ENCODE peak calls at places on chromosomes 1 and 21, in seven cellular contexts. M is PC-9, O is heart right ventricle, T is lung, L is cardiac muscle cell, K is heart left ventricle, D is RWPE2. X is an unnamed sample.

GRCh38 chr1:245215071-245215470 is 60.3 kb downstream of the KIF26B start:
- DNase-seq in M (no peak), K (no peak), T (no peak), D (no peak), O (no peak), L (no peak), X (no peak)

GRCh38 chr1:19205845-19206244 is 4.2 kb downstream of the UBR4 start:
- DNase-seq in M (no peak), L (no peak), K (no peak), D (no peak), O (no peak), T (no peak), X (no peak)

GRCh38 chr1:176602388-176603004 is 139.5 kb downstream of the PAPPA2 start:
- DNase-seq in L (peak; percentile 42), T (no peak), D (no peak), K (no peak), M (no peak), O (no peak), X (no peak)

GRCh38 chr1:180158149-180159147 is 3.8 kb downstream of the QSOX1 start:
- DNase-seq in O (no peak), D (no peak), K (no peak), T (no peak), M (no peak), L (no peak), X (no peak)

GRCh38 chr1:21284206-21285137 is 5.8 kb downstream of the ECE1 start:
- DNase-seq in K (no peak), O (no peak), D (no peak), M (no peak), L (no peak), T (no peak), X (no peak)

GRCh38 chr1:87712261-87712674 is 383.6 kb downstream of the LMO4 start:
- DNase-seq in L (no peak), T (no peak), M (no peak), K (no peak), D (no peak), O (no peak), X (no peak)

GRCh38 chr1:205137901-205138300 is 16.1 kb upstream of the RBBP5 start:
- DNase-seq in L (no peak), T (no peak), O (no peak), D (no peak), K (no peak), M (no peak), X (no peak)

GRCh38 chr1:40650075-40650474 is 15.4 kb downstream of the RIMS3 start:
- DNase-seq in O (no peak), T (no peak), K (peak; percentile 37), M (no peak), D (no peak), L (peak; percentile 44), X (no peak)

GRCh38 chr1:68904472-68904871 is 407.6 kb upstream of the DEPDC1 start:
- DNase-seq in M (no peak), T (no peak), D (no peak), K (no peak), L (no peak), O (no peak), X (no peak)

GRCh38 chr1:110916669-110917306 is 43.8 kb downstream of the CD53 start:
- DNase-seq in L (no peak), D (no peak), T (no peak), K (no peak), M (peak; percentile 88), O (no peak), X (no peak)

GRCh38 chr1:178031856-178032320 is 62.0 kb upstream of the RASAL2 start:
- DNase-seq in D (peak; percentile 67), M (peak; percentile 87), L (peak; percentile 84), O (peak; percentile 95), T (peak; percentile 87), K (peak; percentile 90), X (peak; percentile 87)

GRCh38 chr1:48177257-48177656 is 45.3 kb upstream of the SLC5A9 start:
- DNase-seq in T (no peak), M (no peak), L (no peak), K (no peak), D (no peak), O (no peak), X (no peak)

GRCh38 chr1:87451229-87451900 is 122.7 kb downstream of the LMO4 start:
- DNase-seq in K (no peak), M (no peak), L (no peak), O (no peak), T (no peak), D (no peak), X (peak; percentile 7)

GRCh38 chr1:236320671-236321070 is 38.9 kb upstream of the ERO1B start:
- DNase-seq in O (no peak), D (no peak), K (no peak), T (no peak), L (no peak), M (no peak), X (no peak)

GRCh38 chr1:159906960-159907359 is 7.0 kb upstream of the CFAP45 start:
- DNase-seq in L (no peak), M (peak; percentile 64), D (no peak), O (no peak), K (no peak), T (no peak), X (no peak)

GRCh38 chr1:68442822-68443556 is 6.8 kb downstream of the RPE65 start:
- DNase-seq in O (peak; percentile 32), L (peak; percentile 53), K (no peak), T (no peak), M (peak; percentile 55), D (peak; percentile 52), X (peak; percentile 36)

GRCh38 chr1:100349276-100349675 is 3.0 kb upstream of the CDC14A start:
- DNase-seq in T (no peak), M (peak; percentile 10), K (no peak), O (no peak), L (no peak), D (no peak), X (no peak)

GRCh38 chr21:27703806-27704205 is 736.9 kb upstream of the ADAMTS5 start:
- DNase-seq in O (no peak), D (no peak), K (no peak), T (no peak), L (no peak), M (no peak), X (no peak)

GRCh38 chr21:27695246-27695645 is 728.4 kb upstream of the ADAMTS5 start:
- DNase-seq in O (no peak), M (no peak), L (no peak), K (no peak), T (no peak), D (no peak), X (no peak)

GRCh38 chr21:27704567-27705166 is 737.8 kb upstream of the ADAMTS5 start:
- DNase-seq in L (no peak), D (no peak), O (no peak), M (no peak), K (no peak), T (no peak), X (no peak)

DNA sequence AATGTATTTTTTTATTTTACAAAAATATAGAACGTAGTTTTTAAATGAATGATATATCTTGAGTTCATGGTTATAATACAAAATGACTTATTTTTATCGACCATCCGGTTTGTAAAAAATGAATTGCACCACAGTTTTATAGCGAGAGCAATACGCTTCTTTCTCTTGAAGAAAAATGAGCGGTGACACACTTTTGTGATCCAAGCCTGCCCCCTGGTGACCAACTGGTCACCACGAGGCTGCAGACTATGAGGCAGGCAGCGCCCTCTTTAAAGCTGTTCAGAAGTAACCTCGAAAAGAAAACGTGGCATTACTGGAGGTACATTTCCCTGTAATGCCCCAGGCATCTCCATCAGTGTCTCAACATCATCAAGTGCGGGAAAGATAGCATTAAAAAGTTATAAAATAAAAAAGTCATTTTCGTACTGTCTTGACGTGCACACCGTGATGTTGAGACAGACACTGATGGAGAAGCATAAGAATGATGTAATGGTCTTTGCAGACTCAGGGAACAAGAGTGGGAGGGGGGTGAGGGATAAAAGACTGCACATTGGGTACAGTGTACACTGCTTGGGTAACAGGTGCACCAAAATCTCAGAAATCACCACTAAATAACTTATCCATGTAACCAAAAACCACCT is 734.2 kb upstream of the ADAMTS5 start:
- DNase-seq in D (peak; percentile 58), K (peak; percentile 82), O (peak; percentile 88), L (peak; percentile 87), T (peak; percentile 71), M (peak; percentile 52), X (peak; percentile 75)
- TF ChIP-seq CTCF in D (peak; percentile 90), K (peak; percentile 82), O (peak; percentile 84), L (peak; percentile 86), T (peak; percentile 66), M (peak; percentile 80), X (peak; percentile 86)

GRCh38 chr1:33306561-33307493 is 14.1 kb downstream of the A3GALT2 start:
- DNase-seq in K (peak; percentile 49), D (no peak), M (no peak), O (no peak), L (no peak), T (no peak), X (no peak)
- H3K4me3 ChIP-seq in K (peak overlapping the region; percentile 28), D (no peak overlapping the region), M (no peak overlapping the region), O (peak overlapping the region; percentile 47), L (no peak overlapping the region), T (no peak overlapping the region), X (no peak overlapping the region)

DNA sequence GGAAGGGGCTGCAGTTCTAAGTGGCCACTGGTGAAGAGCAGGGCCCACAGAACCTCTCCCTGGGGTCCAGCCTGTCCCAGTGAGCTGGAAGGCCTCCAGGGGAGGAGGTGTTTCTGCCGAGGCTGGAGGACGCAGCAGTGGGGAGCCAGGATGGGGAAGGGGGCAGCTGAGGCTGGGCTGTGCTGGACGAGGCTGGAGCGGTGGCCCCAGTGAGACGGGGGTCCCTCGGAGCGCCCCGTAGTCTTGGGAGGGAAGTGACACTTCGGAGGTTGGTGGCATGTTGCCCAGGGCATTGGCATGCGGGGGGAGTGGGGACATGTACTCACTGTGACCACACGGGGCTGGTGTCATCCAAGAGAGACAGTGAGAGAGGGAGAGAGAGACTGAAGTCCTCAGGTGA is 33.5 kb downstream of the AJAP1 start:
- DNase-seq in M (no peak), T (no peak), D (no peak), K (no peak), O (no peak), L (no peak), X (no peak)
- H3K9me3 ChIP-seq in M (no peaks in the 10 kb centered on the region), T (no peaks in the 10 kb centered on the region), D (no peaks in the 10 kb centered on the region), K (no peaks in the 10 kb centered on the region), O (no peaks in the 10 kb centered on the region), L (no peaks in the 10 kb centered on the region), X (peaks cover 94% of the 10 kb centered on the region)

DNA sequence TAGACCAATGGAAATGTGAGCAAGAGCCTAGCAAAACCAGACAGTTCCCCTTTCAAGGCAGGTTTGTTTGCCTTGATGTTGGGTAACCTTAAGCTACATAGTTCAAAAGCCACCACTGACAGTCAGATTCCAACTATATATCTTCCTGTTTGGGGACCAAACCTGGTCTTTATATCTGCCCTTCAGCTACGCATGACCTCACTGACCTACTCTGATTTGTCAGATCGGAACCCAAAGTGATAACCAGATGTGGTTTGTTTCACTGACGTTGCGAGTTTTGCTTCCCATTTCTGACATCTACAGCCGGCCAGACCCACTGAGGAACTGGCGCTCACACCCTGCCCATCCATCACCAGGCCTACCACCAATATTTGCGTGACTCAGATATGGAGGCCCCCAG is 361.1 kb upstream of the CHRM3 start:
- DNase-seq in M (no peak), D (no peak), L (no peak), O (no peak), K (no peak), T (no peak), X (no peak)
- TF ChIP-seq CTCF in M (no peak), D (no peak), L (no peak), O (no peak), K (no peak), T (no peak), X (no peak)